ENCODE peak calls at places on chromosomes 3 and 15, in eight cellular contexts. One of them, this sample, is unnamed.

GRCh38 chr15:73750441-73750840 is 2.7 kb downstream of the INSYN1 start:
- DNase-seq in cardiac fibroblast: no peak
- DNase-seq in pancreas: no peak
- DNase-seq in suprapubic skin: no peak
- DNase-seq in cardiac muscle cell: no peak
- DNase-seq in heart left ventricle: no peak
- DNase-seq in transverse colon: no peak
- DNase-seq in endothelial cell: no peak
- DNase-seq in this sample: no peak

GRCh38 chr3:194592798-194593752 is 40.1 kb downstream of the TMEM44 start:
- DNase-seq in cardiac fibroblast: peak
- DNase-seq in pancreas: no peak
- DNase-seq in suprapubic skin: no peak
- DNase-seq in cardiac muscle cell: peak
- DNase-seq in heart left ventricle: no peak
- DNase-seq in transverse colon: no peak
- DNase-seq in endothelial cell: no peak
- DNase-seq in this sample: no peak

GRCh38 chr3:183779896-183780450 is 45.4 kb downstream of the MAP6D1 start:
- DNase-seq in cardiac fibroblast: no peak
- DNase-seq in pancreas: no peak
- DNase-seq in suprapubic skin: no peak
- DNase-seq in cardiac muscle cell: peak
- DNase-seq in heart left ventricle: no peak
- DNase-seq in transverse colon: no peak
- DNase-seq in endothelial cell: no peak
- DNase-seq in this sample: no peak

GRCh38 chr15:100778831-100779288 is 100.8 kb upstream of the ALDH1A3 start:
- DNase-seq in cardiac fibroblast: no peak
- DNase-seq in pancreas: no peak
- DNase-seq in suprapubic skin: no peak
- DNase-seq in cardiac muscle cell: no peak
- DNase-seq in heart left ventricle: no peak
- DNase-seq in transverse colon: no peak
- DNase-seq in endothelial cell: no peak
- DNase-seq in this sample: peak

GRCh38 chr3:44030690-44031344 is 210.9 kb upstream of the TOPAZ1 start:
- DNase-seq in cardiac fibroblast: no peak
- DNase-seq in pancreas: no peak
- DNase-seq in suprapubic skin: no peak
- DNase-seq in cardiac muscle cell: peak
- DNase-seq in heart left ventricle: no peak
- DNase-seq in transverse colon: no peak
- DNase-seq in endothelial cell: no peak
- DNase-seq in this sample: no peak

GRCh38 chr15:90044916-90045371 is 43.8 kb downstream of the ZNF710 start:
- DNase-seq in cardiac fibroblast: no peak
- DNase-seq in pancreas: no peak
- DNase-seq in suprapubic skin: no peak
- DNase-seq in cardiac muscle cell: no peak
- DNase-seq in heart left ventricle: no peak
- DNase-seq in transverse colon: no peak
- DNase-seq in endothelial cell: no peak
- DNase-seq in this sample: no peak

GRCh38 chr3:69892706-69893105 is 106.8 kb upstream of the SAMMSON start:
- DNase-seq in cardiac fibroblast: no peak
- DNase-seq in pancreas: no peak
- DNase-seq in suprapubic skin: no peak
- DNase-seq in cardiac muscle cell: no peak
- DNase-seq in heart left ventricle: no peak
- DNase-seq in transverse colon: no peak
- DNase-seq in endothelial cell: no peak
- DNase-seq in this sample: no peak

GRCh38 chr3:20101041-20101440 is 60.8 kb downstream of the KAT2B start:
- DNase-seq in cardiac fibroblast: no peak
- DNase-seq in pancreas: no peak
- DNase-seq in suprapubic skin: no peak
- DNase-seq in cardiac muscle cell: no peak
- DNase-seq in heart left ventricle: no peak
- DNase-seq in transverse colon: no peak
- DNase-seq in endothelial cell: no peak
- DNase-seq in this sample: no peak

GRCh38 chr3:97942801-97943546 is 29.3 kb downstream of the RIOX2 start:
- DNase-seq in cardiac fibroblast: no peak
- DNase-seq in pancreas: no peak
- DNase-seq in suprapubic skin: no peak
- DNase-seq in cardiac muscle cell: no peak
- DNase-seq in heart left ventricle: no peak
- DNase-seq in transverse colon: no peak
- DNase-seq in endothelial cell: no peak
- DNase-seq in this sample: no peak

GRCh38 chr3:97938444-97938843 is 33.8 kb downstream of the RIOX2 start:
- DNase-seq in cardiac fibroblast: peak
- DNase-seq in pancreas: no peak
- DNase-seq in suprapubic skin: no peak
- DNase-seq in cardiac muscle cell: no peak
- DNase-seq in heart left ventricle: no peak
- DNase-seq in transverse colon: no peak
- DNase-seq in endothelial cell: no peak
- DNase-seq in this sample: no peak

GRCh38 chr3:97935842-97936241 is 36.4 kb downstream of the RIOX2 start:
- DNase-seq in cardiac fibroblast: no peak
- DNase-seq in pancreas: no peak
- DNase-seq in suprapubic skin: no peak
- DNase-seq in cardiac muscle cell: no peak
- DNase-seq in heart left ventricle: no peak
- DNase-seq in transverse colon: no peak
- DNase-seq in endothelial cell: no peak
- DNase-seq in this sample: no peak

GRCh38 chr3:97937205-97937604 is 35.0 kb downstream of the RIOX2 start:
- DNase-seq in cardiac fibroblast: no peak
- DNase-seq in pancreas: no peak
- DNase-seq in suprapubic skin: no peak
- DNase-seq in cardiac muscle cell: no peak
- DNase-seq in heart left ventricle: no peak
- DNase-seq in transverse colon: no peak
- DNase-seq in endothelial cell: no peak
- DNase-seq in this sample: no peak

DNA sequence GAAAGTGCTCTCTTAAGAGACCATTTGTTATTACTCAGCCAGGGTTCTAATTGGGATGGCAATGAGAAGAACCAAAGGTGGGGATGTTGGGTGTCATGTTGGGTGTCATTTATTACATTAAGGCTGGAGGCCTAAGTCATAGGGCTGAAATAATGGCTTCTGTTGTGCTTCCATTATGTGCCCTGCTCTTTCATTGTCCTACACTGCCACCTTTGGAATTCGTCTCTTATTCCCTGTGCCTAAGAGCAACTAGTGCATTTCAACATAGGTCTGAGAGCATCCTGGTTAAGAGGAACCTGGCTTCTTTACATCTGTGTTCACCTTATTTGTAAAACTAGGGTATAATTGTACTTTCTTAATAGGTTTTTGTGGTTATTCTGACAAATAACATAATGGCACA is 32.2 kb downstream of the RIOX2 start:
- DNase-seq in cardiac fibroblast: peak
- DNase-seq in pancreas: no peak
- DNase-seq in suprapubic skin: no peak
- DNase-seq in cardiac muscle cell: no peak
- DNase-seq in heart left ventricle: no peak
- DNase-seq in transverse colon: no peak
- DNase-seq in endothelial cell: no peak
- DNase-seq in this sample: no peak
- TF ChIP-seq CTCF in cardiac fibroblast: no peak
- TF ChIP-seq CTCF in pancreas: no peak
- TF ChIP-seq CTCF in suprapubic skin: no peak
- TF ChIP-seq CTCF in cardiac muscle cell: no peak
- TF ChIP-seq CTCF in heart left ventricle: no peak
- TF ChIP-seq CTCF in transverse colon: no peak
- TF ChIP-seq CTCF in endothelial cell: no peak
- TF ChIP-seq CTCF in this sample: peak

GRCh38 chr3:98798820-98799219 is 35.7 kb downstream of the ST3GAL6 start:
- DNase-seq in cardiac fibroblast: no peak
- DNase-seq in pancreas: no peak
- DNase-seq in suprapubic skin: no peak
- DNase-seq in cardiac muscle cell: no peak
- DNase-seq in heart left ventricle: no peak
- DNase-seq in transverse colon: no peak
- DNase-seq in endothelial cell: no peak
- DNase-seq in this sample: no peak

GRCh38 chr3:98799479-98799878 is 36.3 kb downstream of the ST3GAL6 start:
- DNase-seq in cardiac fibroblast: no peak
- DNase-seq in pancreas: no peak
- DNase-seq in suprapubic skin: no peak
- DNase-seq in cardiac muscle cell: no peak
- DNase-seq in heart left ventricle: no peak
- DNase-seq in transverse colon: no peak
- DNase-seq in endothelial cell: no peak
- DNase-seq in this sample: no peak

GRCh38 chr3:98797905-98798304 is 34.8 kb downstream of the ST3GAL6 start:
- DNase-seq in cardiac fibroblast: no peak
- DNase-seq in pancreas: no peak
- DNase-seq in suprapubic skin: no peak
- DNase-seq in cardiac muscle cell: no peak
- DNase-seq in heart left ventricle: no peak
- DNase-seq in transverse colon: no peak
- DNase-seq in endothelial cell: no peak
- DNase-seq in this sample: no peak

GRCh38 chr3:98800401-98800800 is 37.3 kb downstream of the ST3GAL6 start:
- DNase-seq in cardiac fibroblast: no peak
- DNase-seq in pancreas: no peak
- DNase-seq in suprapubic skin: no peak
- DNase-seq in cardiac muscle cell: no peak
- DNase-seq in heart left ventricle: no peak
- DNase-seq in transverse colon: no peak
- DNase-seq in endothelial cell: no peak
- DNase-seq in this sample: no peak

GRCh38 chr3:98801042-98801747 is 38.1 kb downstream of the ST3GAL6 start:
- DNase-seq in cardiac fibroblast: no peak
- DNase-seq in pancreas: no peak
- DNase-seq in suprapubic skin: no peak
- DNase-seq in cardiac muscle cell: no peak
- DNase-seq in heart left ventricle: no peak
- DNase-seq in transverse colon: no peak
- DNase-seq in endothelial cell: no peak
- DNase-seq in this sample: no peak
- TF ChIP-seq CTCF in cardiac fibroblast: peak
- TF ChIP-seq CTCF in pancreas: no peak
- TF ChIP-seq CTCF in suprapubic skin: no peak
- TF ChIP-seq CTCF in cardiac muscle cell: peak
- TF ChIP-seq CTCF in heart left ventricle: no peak
- TF ChIP-seq CTCF in transverse colon: no peak
- TF ChIP-seq CTCF in endothelial cell: no peak
- TF ChIP-seq CTCF in this sample: peak

GRCh38 chr3:8504611-8504973 is 3.0 kb downstream of the LMCD1 start:
- DNase-seq in cardiac fibroblast: no peak
- DNase-seq in pancreas: no peak
- DNase-seq in suprapubic skin: no peak
- DNase-seq in cardiac muscle cell: no peak
- DNase-seq in heart left ventricle: no peak
- DNase-seq in transverse colon: no peak
- DNase-seq in endothelial cell: no peak
- DNase-seq in this sample: no peak
- TF ChIP-seq CTCF in cardiac fibroblast: no peak
- TF ChIP-seq CTCF in pancreas: no peak
- TF ChIP-seq CTCF in suprapubic skin: no peak
- TF ChIP-seq CTCF in cardiac muscle cell: no peak
- TF ChIP-seq CTCF in heart left ventricle: no peak
- TF ChIP-seq CTCF in transverse colon: no peak
- TF ChIP-seq CTCF in endothelial cell: no peak
- TF ChIP-seq CTCF in this sample: no peak

DNA sequence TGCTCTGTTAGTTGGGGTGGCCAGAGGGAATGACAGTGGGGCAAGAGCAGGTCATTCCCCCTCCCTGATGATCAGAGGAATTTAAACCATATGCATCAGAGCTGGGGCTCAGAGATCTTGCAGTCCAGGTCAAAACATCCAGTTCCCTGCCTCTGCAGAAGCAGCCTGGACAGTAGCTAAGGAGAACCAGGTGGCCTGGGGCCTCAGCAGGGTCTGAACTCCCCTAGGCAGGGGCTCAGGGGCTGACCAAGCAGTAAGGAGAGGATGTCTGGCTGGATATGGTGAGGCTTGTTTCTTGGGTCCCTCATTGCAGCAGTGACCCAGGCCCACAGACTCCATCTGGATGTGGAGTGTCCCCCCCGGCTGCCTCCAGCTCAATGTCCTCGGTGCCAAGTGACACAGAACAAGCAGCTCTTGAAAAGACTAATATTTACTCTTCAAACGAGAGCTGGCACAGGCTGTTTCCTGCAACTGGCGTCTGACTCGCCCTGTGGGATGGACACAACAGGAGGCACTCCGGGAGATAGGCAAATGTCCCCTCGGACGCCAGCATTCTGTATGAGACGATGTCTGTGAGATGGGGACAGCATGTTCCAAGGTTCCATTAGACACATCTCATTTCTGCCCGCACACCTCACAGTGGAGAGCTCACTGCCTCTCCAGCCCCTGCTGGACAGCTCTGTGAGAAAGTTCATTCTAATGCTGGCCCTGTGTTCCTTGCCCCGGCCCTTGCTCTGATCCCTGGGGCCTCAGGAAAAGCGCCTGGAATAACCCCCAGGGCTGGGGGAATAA is 37.1 kb downstream of the SEC22C start:
- DNase-seq in cardiac fibroblast: no peak
- DNase-seq in pancreas: peak
- DNase-seq in suprapubic skin: no peak
- DNase-seq in cardiac muscle cell: no peak
- DNase-seq in heart left ventricle: peak
- DNase-seq in transverse colon: peak
- DNase-seq in endothelial cell: no peak
- DNase-seq in this sample: no peak
- TF ChIP-seq CTCF in cardiac fibroblast: peak
- TF ChIP-seq CTCF in pancreas: no peak
- TF ChIP-seq CTCF in suprapubic skin: no peak
- TF ChIP-seq CTCF in cardiac muscle cell: no peak
- TF ChIP-seq CTCF in heart left ventricle: no peak
- TF ChIP-seq CTCF in transverse colon: no peak
- TF ChIP-seq CTCF in endothelial cell: no peak
- TF ChIP-seq CTCF in this sample: peak